ENCODE peak calls at places on chromosome 19, in ten cellular contexts. One of them, this sample, is unnamed.

GRCh38 chr19:17076539-17076919 is 952 bp downstream of the MYO9B start:
- DNase-seq in pancreas: no peak
- DNase-seq in NCI-H774: no peak
- DNase-seq in GM23248: peak
- DNase-seq in stimulated activated CD8-positive, alpha-beta memory T cell treated with anti-CD3 and anti-CD28 coated beads, Interleukin-7, amount 100 ng/mL, for 1 hour: no peak
- DNase-seq in NCI-H510A treated with DMSO at 0.1 percent for 48 hours: no peak
- DNase-seq in psoas muscle: no peak
- DNase-seq in ovary: no peak
- DNase-seq in activated T-helper 1 cell treated with anti-CD3 and anti-CD28 coated beads, Interleukin-12 subunit alpha, Interleukin-12 subunit beta, Interleukin-2, Interleukin-4 antibody, amounts not matched to agents 30 ng/mL and 10 ng/mL and 1 ng/mL, durations not matched to agents 14 hours and 24 hours and 36 hours: no peak
- DNase-seq in cardiac muscle cell: no peak
- DNase-seq in this sample: no peak

GRCh38 chr19:49591731-49592485 is 926 bp downstream of the PRR12 start:
- DNase-seq in pancreas: peak
- DNase-seq in NCI-H774: peak
- DNase-seq in GM23248: peak
- DNase-seq in stimulated activated CD8-positive, alpha-beta memory T cell treated with anti-CD3 and anti-CD28 coated beads, Interleukin-7, amount 100 ng/mL, for 1 hour: no peak
- DNase-seq in NCI-H510A treated with DMSO at 0.1 percent for 48 hours: peak
- DNase-seq in psoas muscle: peak
- DNase-seq in ovary: peak
- DNase-seq in activated T-helper 1 cell treated with anti-CD3 and anti-CD28 coated beads, Interleukin-12 subunit alpha, Interleukin-12 subunit beta, Interleukin-2, Interleukin-4 antibody, amounts not matched to agents 30 ng/mL and 10 ng/mL and 1 ng/mL, durations not matched to agents 14 hours and 24 hours and 36 hours: no peak
- DNase-seq in cardiac muscle cell: peak
- DNase-seq in this sample: peak

GRCh38 chr19:1231729-1232128 is 6.1 kb downstream of the CBARP start:
- DNase-seq in pancreas: no peak
- DNase-seq in NCI-H774: no peak
- DNase-seq in GM23248: no peak
- DNase-seq in stimulated activated CD8-positive, alpha-beta memory T cell treated with anti-CD3 and anti-CD28 coated beads, Interleukin-7, amount 100 ng/mL, for 1 hour: no peak
- DNase-seq in NCI-H510A treated with DMSO at 0.1 percent for 48 hours: no peak
- DNase-seq in psoas muscle: no peak
- DNase-seq in ovary: no peak
- DNase-seq in activated T-helper 1 cell treated with anti-CD3 and anti-CD28 coated beads, Interleukin-12 subunit alpha, Interleukin-12 subunit beta, Interleukin-2, Interleukin-4 antibody, amounts not matched to agents 30 ng/mL and 10 ng/mL and 1 ng/mL, durations not matched to agents 14 hours and 24 hours and 36 hours: no peak
- DNase-seq in cardiac muscle cell: no peak
- DNase-seq in this sample: no peak

GRCh38 chr19:3270908-3271307 is 46.4 kb downstream of the CELF5 start:
- DNase-seq in pancreas: no peak
- DNase-seq in NCI-H774: peak
- DNase-seq in GM23248: peak
- DNase-seq in stimulated activated CD8-positive, alpha-beta memory T cell treated with anti-CD3 and anti-CD28 coated beads, Interleukin-7, amount 100 ng/mL, for 1 hour: no peak
- DNase-seq in NCI-H510A treated with DMSO at 0.1 percent for 48 hours: no peak
- DNase-seq in psoas muscle: no peak
- DNase-seq in ovary: no peak
- DNase-seq in activated T-helper 1 cell treated with anti-CD3 and anti-CD28 coated beads, Interleukin-12 subunit alpha, Interleukin-12 subunit beta, Interleukin-2, Interleukin-4 antibody, amounts not matched to agents 30 ng/mL and 10 ng/mL and 1 ng/mL, durations not matched to agents 14 hours and 24 hours and 36 hours: no peak
- DNase-seq in cardiac muscle cell: peak
- DNase-seq in this sample: peak

GRCh38 chr19:41882568-41883462 is at the start of gene ARHGEF1:
- DNase-seq in pancreas: peak
- DNase-seq in NCI-H774: no peak
- DNase-seq in GM23248: peak
- DNase-seq in stimulated activated CD8-positive, alpha-beta memory T cell treated with anti-CD3 and anti-CD28 coated beads, Interleukin-7, amount 100 ng/mL, for 1 hour: peak
- DNase-seq in NCI-H510A treated with DMSO at 0.1 percent for 48 hours: peak
- DNase-seq in psoas muscle: peak
- DNase-seq in ovary: peak
- DNase-seq in activated T-helper 1 cell treated with anti-CD3 and anti-CD28 coated beads, Interleukin-12 subunit alpha, Interleukin-12 subunit beta, Interleukin-2, Interleukin-4 antibody, amounts not matched to agents 30 ng/mL and 10 ng/mL and 1 ng/mL, durations not matched to agents 14 hours and 24 hours and 36 hours: peak
- DNase-seq in cardiac muscle cell: peak
- DNase-seq in this sample: no peak

GRCh38 chr19:45395524-45396388 is 9.1 kb downstream of the PPP1R13L start:
- DNase-seq in pancreas: no peak
- DNase-seq in NCI-H774: no peak
- DNase-seq in GM23248: no peak
- DNase-seq in stimulated activated CD8-positive, alpha-beta memory T cell treated with anti-CD3 and anti-CD28 coated beads, Interleukin-7, amount 100 ng/mL, for 1 hour: no peak
- DNase-seq in NCI-H510A treated with DMSO at 0.1 percent for 48 hours: no peak
- DNase-seq in psoas muscle: no peak
- DNase-seq in ovary: no peak
- DNase-seq in activated T-helper 1 cell treated with anti-CD3 and anti-CD28 coated beads, Interleukin-12 subunit alpha, Interleukin-12 subunit beta, Interleukin-2, Interleukin-4 antibody, amounts not matched to agents 30 ng/mL and 10 ng/mL and 1 ng/mL, durations not matched to agents 14 hours and 24 hours and 36 hours: no peak
- DNase-seq in cardiac muscle cell: no peak
- DNase-seq in this sample: no peak

GRCh38 chr19:32269831-32270230 is 75.6 kb upstream of the ZNF507 start:
- DNase-seq in pancreas: no peak
- DNase-seq in NCI-H774: no peak
- DNase-seq in GM23248: no peak
- DNase-seq in stimulated activated CD8-positive, alpha-beta memory T cell treated with anti-CD3 and anti-CD28 coated beads, Interleukin-7, amount 100 ng/mL, for 1 hour: no peak
- DNase-seq in NCI-H510A treated with DMSO at 0.1 percent for 48 hours: no peak
- DNase-seq in psoas muscle: no peak
- DNase-seq in ovary: no peak
- DNase-seq in activated T-helper 1 cell treated with anti-CD3 and anti-CD28 coated beads, Interleukin-12 subunit alpha, Interleukin-12 subunit beta, Interleukin-2, Interleukin-4 antibody, amounts not matched to agents 30 ng/mL and 10 ng/mL and 1 ng/mL, durations not matched to agents 14 hours and 24 hours and 36 hours: no peak
- DNase-seq in cardiac muscle cell: no peak
- DNase-seq in this sample: no peak

GRCh38 chr19:53907690-53908089 is 1.4 kb upstream of the CACNG7 start:
- DNase-seq in pancreas: no peak
- DNase-seq in NCI-H774: no peak
- DNase-seq in GM23248: no peak
- DNase-seq in stimulated activated CD8-positive, alpha-beta memory T cell treated with anti-CD3 and anti-CD28 coated beads, Interleukin-7, amount 100 ng/mL, for 1 hour: no peak
- DNase-seq in NCI-H510A treated with DMSO at 0.1 percent for 48 hours: no peak
- DNase-seq in psoas muscle: peak
- DNase-seq in ovary: no peak
- DNase-seq in activated T-helper 1 cell treated with anti-CD3 and anti-CD28 coated beads, Interleukin-12 subunit alpha, Interleukin-12 subunit beta, Interleukin-2, Interleukin-4 antibody, amounts not matched to agents 30 ng/mL and 10 ng/mL and 1 ng/mL, durations not matched to agents 14 hours and 24 hours and 36 hours: no peak
- DNase-seq in cardiac muscle cell: no peak
- DNase-seq in this sample: no peak

GRCh38 chr19:21233691-21234090 is 91.9 kb downstream of the ZNF431 start:
- DNase-seq in pancreas: no peak
- DNase-seq in NCI-H774: no peak
- DNase-seq in GM23248: no peak
- DNase-seq in stimulated activated CD8-positive, alpha-beta memory T cell treated with anti-CD3 and anti-CD28 coated beads, Interleukin-7, amount 100 ng/mL, for 1 hour: no peak
- DNase-seq in NCI-H510A treated with DMSO at 0.1 percent for 48 hours: no peak
- DNase-seq in psoas muscle: no peak
- DNase-seq in ovary: no peak
- DNase-seq in activated T-helper 1 cell treated with anti-CD3 and anti-CD28 coated beads, Interleukin-12 subunit alpha, Interleukin-12 subunit beta, Interleukin-2, Interleukin-4 antibody, amounts not matched to agents 30 ng/mL and 10 ng/mL and 1 ng/mL, durations not matched to agents 14 hours and 24 hours and 36 hours: no peak
- DNase-seq in cardiac muscle cell: no peak
- DNase-seq in this sample: no peak

GRCh38 chr19:57103573-57104277 is 16.1 kb upstream of the USP29 start:
- DNase-seq in pancreas: peak
- DNase-seq in NCI-H774: peak
- DNase-seq in GM23248: peak
- DNase-seq in stimulated activated CD8-positive, alpha-beta memory T cell treated with anti-CD3 and anti-CD28 coated beads, Interleukin-7, amount 100 ng/mL, for 1 hour: peak
- DNase-seq in NCI-H510A treated with DMSO at 0.1 percent for 48 hours: no peak
- DNase-seq in psoas muscle: peak
- DNase-seq in ovary: peak
- DNase-seq in activated T-helper 1 cell treated with anti-CD3 and anti-CD28 coated beads, Interleukin-12 subunit alpha, Interleukin-12 subunit beta, Interleukin-2, Interleukin-4 antibody, amounts not matched to agents 30 ng/mL and 10 ng/mL and 1 ng/mL, durations not matched to agents 14 hours and 24 hours and 36 hours: peak
- DNase-seq in cardiac muscle cell: peak
- DNase-seq in this sample: peak

GRCh38 chr19:44003461-44004134 is 841 bp downstream of the ZNF230 start:
- DNase-seq in pancreas: no peak
- DNase-seq in NCI-H774: no peak
- DNase-seq in GM23248: peak
- DNase-seq in stimulated activated CD8-positive, alpha-beta memory T cell treated with anti-CD3 and anti-CD28 coated beads, Interleukin-7, amount 100 ng/mL, for 1 hour: no peak
- DNase-seq in NCI-H510A treated with DMSO at 0.1 percent for 48 hours: no peak
- DNase-seq in psoas muscle: peak
- DNase-seq in ovary: no peak
- DNase-seq in activated T-helper 1 cell treated with anti-CD3 and anti-CD28 coated beads, Interleukin-12 subunit alpha, Interleukin-12 subunit beta, Interleukin-2, Interleukin-4 antibody, amounts not matched to agents 30 ng/mL and 10 ng/mL and 1 ng/mL, durations not matched to agents 14 hours and 24 hours and 36 hours: no peak
- DNase-seq in cardiac muscle cell: peak
- DNase-seq in this sample: no peak

GRCh38 chr19:6274756-6275155 is 5.0 kb downstream of the MLLT1 start:
- DNase-seq in pancreas: no peak
- DNase-seq in NCI-H774: no peak
- DNase-seq in GM23248: peak
- DNase-seq in stimulated activated CD8-positive, alpha-beta memory T cell treated with anti-CD3 and anti-CD28 coated beads, Interleukin-7, amount 100 ng/mL, for 1 hour: no peak
- DNase-seq in NCI-H510A treated with DMSO at 0.1 percent for 48 hours: no peak
- DNase-seq in psoas muscle: peak
- DNase-seq in ovary: no peak
- DNase-seq in activated T-helper 1 cell treated with anti-CD3 and anti-CD28 coated beads, Interleukin-12 subunit alpha, Interleukin-12 subunit beta, Interleukin-2, Interleukin-4 antibody, amounts not matched to agents 30 ng/mL and 10 ng/mL and 1 ng/mL, durations not matched to agents 14 hours and 24 hours and 36 hours: no peak
- DNase-seq in cardiac muscle cell: no peak
- DNase-seq in this sample: no peak